ENCODE peak calls at places on chromosome 13, in seven cellular contexts. Z is fibroblast of lung, T is esophagus muscularis mucosa, K is thoracic aorta, G is sigmoid colon, I is SK-N-SH, C is IMR-90. H is an unnamed sample.

GRCh38 chr13:98741741-98742435 is 10.6 kb downstream of the SLC15A1 start:
- DNase-seq in Z (peak), T (no peak), K (no peak), G (no peak), I (no peak), C (no peak), H (no peak)

GRCh38 chr13:76316998-76317527 is 569.1 kb downstream of the KCTD12 start:
- DNase-seq in Z (no peak), T (no peak), K (no peak), G (no peak), I (no peak), C (peak), H (no peak)

GRCh38 chr13:90107658-90108057 is 1239.8 kb upstream of the MIR17HG start:
- DNase-seq in Z (no peak), T (no peak), K (no peak), G (no peak), I (no peak), C (no peak), H (no peak)

GRCh38 chr13:113406321-113407102 is 42.6 kb upstream of the GRTP1 start:
- DNase-seq in Z (no peak), T (no peak), K (no peak), G (peak), I (no peak), C (no peak), H (no peak)

GRCh38 chr13:101397742-101398141 is 18.6 kb downstream of the NALCN start:
- DNase-seq in Z (peak), T (peak), K (no peak), G (no peak), I (no peak), C (peak), H (no peak)

GRCh38 chr13:113649212-113649611 is 8.8 kb downstream of the ATP4B start:
- DNase-seq in Z (no peak), T (no peak), K (no peak), G (peak), I (no peak), C (no peak), H (no peak)

GRCh38 chr13:99057310-99057975 is 79.6 kb upstream of the DOCK9 start:
- DNase-seq in Z (peak), T (no peak), K (no peak), G (no peak), I (no peak), C (peak), H (no peak)

GRCh38 chr13:91031508-91031907 is 316.0 kb upstream of the MIR17HG start:
- DNase-seq in Z (no peak), T (no peak), K (no peak), G (no peak), I (no peak), C (no peak), H (no peak)

GRCh38 chr13:48000559-48001126 is 430 bp downstream of the SUCLA2 start:
- DNase-seq in Z (peak), T (no peak), K (no peak), G (peak), I (no peak), C (peak), H (no peak)

GRCh38 chr13:112974125-112974524 is 5.1 kb downstream of the MCF2L start:
- DNase-seq in Z (no peak), T (no peak), K (no peak), G (no peak), I (no peak), C (no peak), H (no peak)

GRCh38 chr13:43815204-43815603 is 28.4 kb upstream of the ENOX1 start:
- DNase-seq in Z (peak), T (no peak), K (no peak), G (no peak), I (peak), C (peak), H (no peak)

GRCh38 chr13:82088781-82089180 is 1747.9 kb upstream of the SPRY2 start:
- DNase-seq in Z (peak), T (no peak), K (no peak), G (no peak), I (no peak), C (no peak), H (no peak)

GRCh38 chr13:107091386-107091785 is 523.4 kb upstream of the ARGLU1 start:
- DNase-seq in Z (peak), T (no peak), K (no peak), G (no peak), I (no peak), C (no peak), H (no peak)

GRCh38 chr13:91804724-91805123 is 406.3 kb downstream of the GPC5 start:
- DNase-seq in Z (no peak), T (no peak), K (no peak), G (no peak), I (peak), C (no peak), H (no peak)

GRCh38 chr13:99406799-99407201 is 94.5 kb upstream of the TM9SF2 start:
- DNase-seq in Z (peak), T (no peak), K (no peak), G (no peak), I (no peak), C (no peak), H (no peak)

GRCh38 chr13:24002206-24002815 is 105.0 kb upstream of the C1QTNF9B start:
- DNase-seq in Z (no peak), T (no peak), K (no peak), G (no peak), I (no peak), C (no peak), H (no peak)

GRCh38 chr13:77034883-77035282 is 7.9 kb upstream of the FBXL3 start:
- DNase-seq in Z (peak), T (no peak), K (no peak), G (no peak), I (no peak), C (peak), H (no peak)

GRCh38 chr13:49022472-49023144 is 46.9 kb downstream of the FNDC3A start:
- DNase-seq in Z (peak), T (no peak), K (no peak), G (no peak), I (no peak), C (peak), H (no peak)

GRCh38 chr13:80001510-80001842 is 339.4 kb downstream of the SPRY2 start:
- DNase-seq in Z (no peak), T (no peak), K (no peak), G (no peak), I (no peak), C (no peak), H (no peak)

GRCh38 chr13:80341771-80342271 is 895 bp upstream of the SPRY2 start:
- DNase-seq in Z (peak), T (no peak), K (no peak), G (peak), I (peak), C (peak), H (peak)

GRCh38 chr13:95087746-95088305 is 213.4 kb downstream of the ABCC4 start:
- DNase-seq in Z (peak), T (no peak), K (no peak), G (no peak), I (no peak), C (peak), H (no peak)

GRCh38 chr13:63680704-63681103 is 2265.1 kb upstream of the PCDH20 start:
- DNase-seq in Z (no peak), T (no peak), K (no peak), G (no peak), I (no peak), C (no peak), H (no peak)

GRCh38 chr13:33547035-33547434 is 261.5 kb upstream of the STARD13 start:
- DNase-seq in Z (peak), T (no peak), K (no peak), G (no peak), I (no peak), C (no peak), H (no peak)

GRCh38 chr13:38395505-38395803 is 45.8 kb downstream of the UFM1 start:
- DNase-seq in Z (no peak), T (no peak), K (no peak), G (no peak), I (no peak), C (no peak), H (no peak)

GRCh38 chr13:106034201-106034600 is 501.3 kb downstream of the EFNB2 start:
- DNase-seq in Z (no peak), T (no peak), K (no peak), G (no peak), I (no peak), C (no peak), H (no peak)

GRCh38 chr13:106029901-106030300 is 505.6 kb downstream of the EFNB2 start:
- DNase-seq in Z (no peak), T (no peak), K (no peak), G (no peak), I (no peak), C (no peak), H (no peak)

GRCh38 chr13:106028916-106029315 is 506.5 kb downstream of the EFNB2 start:
- DNase-seq in Z (no peak), T (no peak), K (no peak), G (no peak), I (no peak), C (no peak), H (no peak)

GRCh38 chr13:106036870-106037269 is 498.6 kb downstream of the EFNB2 start:
- DNase-seq in Z (no peak), T (no peak), K (no peak), G (no peak), I (peak), C (no peak), H (no peak)

DNA sequence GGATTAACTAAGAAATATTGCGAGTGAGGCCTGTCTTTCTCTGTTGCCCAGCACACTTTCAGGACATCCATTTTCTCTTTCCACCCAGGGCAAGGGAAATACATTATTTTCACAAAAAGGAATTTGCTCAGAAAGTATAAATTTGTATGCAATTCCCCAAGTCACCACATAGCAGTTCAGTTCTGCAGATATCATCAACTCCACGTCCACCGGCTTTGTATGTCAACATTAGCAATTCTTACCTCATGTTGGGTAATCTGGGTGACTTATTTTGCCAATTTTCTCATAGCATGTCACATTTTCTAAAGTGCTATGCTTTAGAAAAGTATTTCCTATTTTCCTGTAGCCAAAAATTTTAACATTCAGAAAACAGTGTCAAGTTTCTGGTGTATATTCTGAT is 501.8 kb downstream of the EFNB2 start:
- DNase-seq in Z (peak), T (no peak), K (no peak), G (no peak), I (no peak), C (peak), H (no peak)
- TF ChIP-seq CTCF in Z (peak), T (peak), K (peak), G (no peak), I (peak), C (peak), H (peak)

GRCh38 chr13:41426047-41426446 is 31.3 kb upstream of the RGCC start:
- DNase-seq in Z (no peak), T (no peak), K (no peak), G (no peak), I (no peak), C (no peak), H (no peak)

GRCh38 chr13:41427700-41428099 is 29.6 kb upstream of the RGCC start:
- DNase-seq in Z (no peak), T (no peak), K (no peak), G (no peak), I (peak), C (no peak), H (no peak)

DNA sequence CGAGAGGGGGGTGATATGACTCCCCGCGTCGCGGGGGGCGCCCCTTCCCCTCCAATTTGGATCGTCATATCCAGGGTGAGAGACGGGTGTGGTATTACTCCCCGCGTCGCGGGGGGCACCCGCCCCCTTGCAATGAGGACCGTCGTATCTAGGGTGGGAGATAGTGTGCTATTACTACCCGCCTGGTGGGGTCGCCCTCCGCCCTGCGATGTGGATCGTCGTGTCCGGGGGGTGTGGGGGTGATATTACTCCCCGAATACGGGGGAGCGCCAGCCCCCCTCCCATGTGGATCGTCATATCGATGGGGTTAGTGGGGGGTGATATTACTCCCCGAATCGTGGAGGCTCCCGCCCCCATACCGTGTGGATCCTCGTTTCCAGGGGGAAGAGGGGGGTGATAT is 29.2 kb upstream of the RGCC start:
- DNase-seq in Z (no peak), T (no peak), K (no peak), G (no peak), I (peak), C (no peak), H (peak)
- TF ChIP-seq CTCF in Z (peak), T (peak), K (peak), G (no peak), I (peak), C (peak), H (peak)

GRCh38 chr13:25406377-25406776 is 34.6 kb downstream of the ATP8A2 start:
- DNase-seq in Z (no peak), T (no peak), K (no peak), G (no peak), I (no peak), C (no peak), H (peak)
- TF ChIP-seq CTCF in Z (no peak), T (no peak), K (no peak), G (no peak), I (no peak), C (no peak), H (no peak)

GRCh38 chr13:60627071-60627686 is 230.2 kb downstream of the TDRD3 start:
- DNase-seq in Z (peak), T (no peak), K (no peak), G (no peak), I (peak), C (peak), H (peak)
- TF ChIP-seq CTCF in Z (peak), T (peak), K (peak), G (peak), I (peak), C (peak), H (peak)

GRCh38 chr13:39524795-39525194 is 78.2 kb downstream of the LHFPL6 start:
- DNase-seq in Z (no peak), T (no peak), K (no peak), G (no peak), I (no peak), C (no peak), H (no peak)

GRCh38 chr13:39527961-39528720 is 74.9 kb downstream of the LHFPL6 start:
- DNase-seq in Z (peak), T (no peak), K (no peak), G (no peak), I (peak), C (peak), H (no peak)

GRCh38 chr13:39526499-39526898 is 76.5 kb downstream of the LHFPL6 start:
- DNase-seq in Z (no peak), T (no peak), K (no peak), G (no peak), I (no peak), C (no peak), H (no peak)

GRCh38 chr13:39527301-39527700 is 75.7 kb downstream of the LHFPL6 start:
- DNase-seq in Z (no peak), T (no peak), K (no peak), G (no peak), I (no peak), C (no peak), H (no peak)

DNA sequence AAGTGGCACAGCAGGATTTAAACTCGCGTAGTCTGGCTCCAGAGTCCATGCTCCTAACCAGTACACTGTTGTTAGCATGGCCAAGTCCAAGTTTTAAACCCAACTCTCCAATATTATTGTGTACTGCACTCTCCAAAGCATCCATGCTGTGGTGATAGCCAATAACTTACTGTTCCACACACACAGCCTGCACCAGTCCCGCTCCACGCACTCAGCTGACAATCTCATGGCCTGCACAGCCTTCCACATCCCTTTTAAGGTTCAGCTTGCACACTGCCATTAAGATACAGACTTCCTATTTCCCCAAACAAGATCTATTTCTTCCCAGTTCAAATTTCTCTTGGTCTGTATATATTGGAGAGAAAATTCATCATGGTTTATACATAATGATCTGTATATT is 80.7 kb downstream of the LHFPL6 start:
- DNase-seq in Z (no peak), T (no peak), K (no peak), G (no peak), I (no peak), C (no peak), H (no peak)
- TF ChIP-seq CTCF in Z (no peak), T (no peak), K (no peak), G (no peak), I (no peak), C (no peak), H (no peak)

GRCh38 chr13:27770809-27771208 is 21.5 kb upstream of the GSX1 start:
- DNase-seq in Z (peak), T (no peak), K (no peak), G (no peak), I (peak), C (peak), H (peak)
- TF ChIP-seq CTCF in Z (peak), T (no peak), K (no peak), G (no peak), I (peak), C (peak), H (no peak)

GRCh38 chr13:53411443-53411842 is 382.8 kb downstream of the OLFM4 start:
- DNase-seq in Z (no peak), T (no peak), K (no peak), G (no peak), I (peak), C (no peak), H (no peak)
- TF ChIP-seq CTCF in Z (no peak), T (no peak), K (no peak), G (no peak), I (no peak), C (no peak), H (no peak)

GRCh38 chr13:44842158-44842557 is 147.1 kb downstream of the NUFIP1 start:
- DNase-seq in Z (peak), T (no peak), K (no peak), G (no peak), I (no peak), C (peak), H (no peak)
- TF ChIP-seq CTCF in Z (no peak), T (no peak), K (no peak), G (no peak), I (no peak), C (no peak), H (no peak)